ENCODE peak calls at places on chromosomes 7 and 10, in seven cellular contexts. Z is foreskin keratinocyte; T is stomach; A is brain microvascular endothelial cell; J is CD8-positive, alpha-beta T cell; X is foreskin fibroblast; V is lower lobe of right lung. D is an unnamed sample.

GRCh38 chr10:58017719-58018367 is 249.9 kb downstream of the IPMK start:
- DNase-seq in Z (peak), T (no peak), A (peak), J (no peak), X (peak), V (no peak), D (no peak)

GRCh38 chr10:97506214-97506991 is 7.7 kb downstream of the UBTD1 start:
- DNase-seq in Z (no peak), T (no peak), A (no peak), J (no peak), X (no peak), V (no peak), D (no peak)

GRCh38 chr10:59709472-59710125 is at the start of gene SLC16A9:
- DNase-seq in Z (peak), T (peak), A (peak), J (no peak), X (peak), V (peak), D (peak)

GRCh38 chr7:30469303-30469702 is 9.3 kb downstream of the NOD1 start:
- DNase-seq in Z (peak), T (no peak), A (peak), J (no peak), X (peak), V (peak), D (peak)

GRCh38 chr7:34066411-34066810 is 161.1 kb downstream of the BMPER start:
- DNase-seq in Z (no peak), T (no peak), A (no peak), J (no peak), X (no peak), V (no peak), D (no peak)

GRCh38 chr7:68691261-68692216 is 906.7 kb upstream of the AUTS2 start:
- DNase-seq in Z (peak), T (no peak), A (peak), J (no peak), X (peak), V (no peak), D (no peak)

GRCh38 chr7:123747620-123748141 is 1.1 kb downstream of the WASL start:
- DNase-seq in Z (peak), T (peak), A (peak), J (no peak), X (peak), V (peak), D (no peak)

GRCh38 chr10:124256151-124256550 is 162.6 kb downstream of the OAT start:
- DNase-seq in Z (no peak), T (no peak), A (no peak), J (no peak), X (peak), V (no peak), D (no peak)

GRCh38 chr10:128174581-128175559 is 48.6 kb upstream of the MKI67 start:
- DNase-seq in Z (no peak), T (no peak), A (no peak), J (no peak), X (no peak), V (no peak), D (no peak)

GRCh38 chr7:38673795-38674194 is 42.6 kb upstream of the AMPH start:
- DNase-seq in Z (peak), T (no peak), A (peak), J (no peak), X (peak), V (no peak), D (no peak)

GRCh38 chr7:98387544-98388226 is 13.2 kb downstream of the BAIAP2L1 start:
- DNase-seq in Z (no peak), T (no peak), A (no peak), J (no peak), X (no peak), V (no peak), D (no peak)

GRCh38 chr7:214410-215212 is 22.2 kb downstream of the FAM20C start:
- DNase-seq in Z (peak), T (peak), A (peak), J (no peak), X (peak), V (no peak), D (no peak)

GRCh38 chr10:34380816-34381215 is 434.3 kb downstream of the PARD3 start:
- DNase-seq in Z (no peak), T (no peak), A (no peak), J (no peak), X (no peak), V (no peak), D (no peak)

GRCh38 chr10:88901610-88902327 is 21.7 kb downstream of the STAMBPL1 start:
- DNase-seq in Z (no peak), T (no peak), A (no peak), J (no peak), X (peak), V (no peak), D (no peak)

GRCh38 chr7:44762300-44762699 is 13.7 kb downstream of the ZMIZ2 start:
- DNase-seq in Z (no peak), T (no peak), A (no peak), J (no peak), X (no peak), V (no peak), D (no peak)

GRCh38 chr10:63865210-63865609 is 344.0 kb downstream of the REEP3 start:
- DNase-seq in Z (no peak), T (no peak), A (no peak), J (no peak), X (no peak), V (no peak), D (no peak)

GRCh38 chr10:63866075-63866746 is 345.0 kb downstream of the REEP3 start:
- DNase-seq in Z (peak), T (peak), A (peak), J (peak), X (peak), V (no peak), D (peak)

GRCh38 chr10:63862860-63863259 is 341.7 kb downstream of the REEP3 start:
- DNase-seq in Z (no peak), T (no peak), A (no peak), J (no peak), X (no peak), V (no peak), D (no peak)

GRCh38 chr10:63866747-63867140 is 345.5 kb downstream of the REEP3 start:
- DNase-seq in Z (peak), T (no peak), A (no peak), J (no peak), X (peak), V (no peak), D (no peak)
- TF ChIP-seq CTCF in Z (peak), T (peak), A (no peak), J (peak), X (no peak), V (no peak), D (peak)

DNA sequence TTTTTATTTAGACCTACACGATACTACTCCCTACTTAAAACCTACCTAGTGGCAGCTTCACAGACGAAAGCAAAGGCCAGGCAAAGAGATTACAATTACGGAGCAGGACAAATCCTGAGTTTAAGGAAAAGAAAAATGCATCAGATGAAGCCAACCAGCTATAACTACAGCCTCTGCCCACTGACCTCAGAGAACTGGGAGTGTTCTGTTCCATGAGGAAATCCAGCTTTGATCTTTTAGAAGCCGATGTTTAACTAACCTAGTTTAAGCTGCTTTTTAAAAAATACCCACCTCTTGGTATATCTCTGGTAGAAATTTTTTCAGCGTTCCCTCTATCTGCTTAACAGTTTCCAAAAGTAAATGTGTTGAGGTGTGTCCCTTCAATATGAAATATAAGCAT is 3.0 kb upstream of the UPF2 start:
- DNase-seq in Z (no peak), T (no peak), A (no peak), J (no peak), X (no peak), V (no peak), D (no peak)
- TF ChIP-seq CTCF in Z (no peak), T (no peak), A (no peak), J (no peak), X (no peak), V (no peak), D (no peak)

GRCh38 chr10:17229967-17230682 is 2.1 kb downstream of the VIM start:
- DNase-seq in Z (peak), T (peak), A (peak), J (peak), X (peak), V (peak), D (peak)
- TF ChIP-seq CTCF in Z (no peak), T (no peak), A (peak), J (no peak), X (no peak), V (no peak), D (no peak)

GRCh38 chr10:44863344-44864041 is 47.6 kb upstream of the TMEM72 start:
- DNase-seq in Z (no peak), T (no peak), A (no peak), J (no peak), X (no peak), V (no peak), D (no peak)

GRCh38 chr10:44864637-44865288 is 46.4 kb upstream of the TMEM72 start:
- DNase-seq in Z (peak), T (peak), A (peak), J (peak), X (peak), V (peak), D (peak)

GRCh38 chr10:44862917-44863316 is 48.2 kb upstream of the TMEM72 start:
- DNase-seq in Z (no peak), T (no peak), A (no peak), J (no peak), X (peak), V (no peak), D (no peak)

GRCh38 chr10:44864042-44864436 is 47.1 kb upstream of the TMEM72 start:
- DNase-seq in Z (peak), T (no peak), A (no peak), J (no peak), X (peak), V (peak), D (peak)

GRCh38 chr10:44865289-44865671 is 45.9 kb upstream of the TMEM72 start:
- DNase-seq in Z (no peak), T (no peak), A (no peak), J (no peak), X (no peak), V (no peak), D (no peak)
- TF ChIP-seq CTCF in Z (no peak), T (no peak), A (no peak), J (no peak), X (no peak), V (no peak), D (no peak)

DNA sequence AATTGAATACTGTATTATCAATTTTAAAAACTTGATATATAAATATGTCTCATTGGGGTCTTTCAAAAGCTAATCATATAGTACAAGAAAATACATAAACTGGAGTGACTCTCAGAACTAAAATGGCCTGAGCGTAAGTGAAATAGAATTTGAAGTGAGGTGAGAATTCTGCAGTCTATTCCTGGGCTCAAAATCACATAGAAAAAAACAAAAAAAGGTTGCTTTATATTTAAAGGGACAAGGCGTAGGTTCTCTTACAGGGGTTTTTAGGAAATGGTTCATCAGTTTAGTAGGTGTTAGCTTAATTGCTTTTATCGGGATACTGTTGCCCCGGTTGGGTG is 36.7 kb upstream of the PRSS1 start:
- DNase-seq in Z (no peak), T (no peak), A (no peak), J (no peak), X (no peak), V (no peak), D (no peak)
- TF ChIP-seq CTCF in Z (no peak), T (no peak), A (no peak), J (no peak), X (no peak), V (peak), D (no peak)

DNA sequence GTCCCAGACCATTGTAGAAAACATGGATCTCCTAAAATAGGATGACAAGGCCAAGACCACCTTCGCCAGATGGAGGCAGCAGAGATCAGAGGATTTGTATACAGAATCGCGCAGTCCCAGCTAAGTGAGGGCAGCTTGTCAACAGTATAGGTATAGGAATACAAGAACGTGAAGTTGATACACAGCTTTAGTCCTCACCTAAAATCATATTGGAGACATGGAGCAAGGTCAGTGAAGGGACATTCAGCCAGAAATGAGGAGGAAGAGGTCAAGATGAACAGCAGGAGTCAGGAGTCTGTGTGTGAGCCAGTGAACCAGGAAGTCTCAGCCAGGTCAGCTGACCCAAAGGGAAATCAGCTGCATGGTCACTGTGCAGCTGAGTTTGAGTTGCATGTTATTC is 263.4 kb upstream of the PRKCQ start:
- DNase-seq in Z (no peak), T (no peak), A (no peak), J (no peak), X (no peak), V (no peak), D (no peak)
- TF ChIP-seq CTCF in Z (peak), T (no peak), A (peak), J (no peak), X (peak), V (peak), D (no peak)

GRCh38 chr7:129779602-129780256 is 168.2 kb downstream of the NRF1 start:
- DNase-seq in Z (peak), T (peak), A (no peak), J (no peak), X (no peak), V (peak), D (peak)
- TF ChIP-seq CTCF in Z (no peak), T (no peak), A (no peak), J (no peak), X (no peak), V (no peak), D (no peak)

GRCh38 chr10:111037868-111038267 is 39.0 kb upstream of the ADRA2A start:
- DNase-seq in Z (no peak), T (no peak), A (no peak), J (no peak), X (peak), V (no peak), D (no peak)
- TF ChIP-seq CTCF in Z (peak), T (no peak), A (peak), J (no peak), X (no peak), V (no peak), D (peak)

D was measured in mesothelial cell of epicardium.